ENCODE peak calls at places on chromosomes 6 and 20, in eight cellular contexts. N is uterus, L is tibial nerve, K is testis, U is body of pancreas, X is ovary, V is endothelial cell of umbilical vein, Z is suprapubic skin. C is an unnamed sample.

GRCh38 chr20:33897313-33897912 is 86.3 kb downstream of the CHMP4B start:
- DNase-seq in N (no peak), L (no peak), K (no peak), U (no peak), X (no peak), V (no peak), Z (no peak), C (no peak)

GRCh38 chr6:166780284-166780683 is 153.2 kb upstream of the RPS6KA2 start:
- DNase-seq in N (no peak), L (no peak), K (no peak), U (no peak), X (no peak), V (no peak), Z (no peak), C (no peak)

GRCh38 chr6:4802312-4802935 is 26.2 kb downstream of the CDYL start:
- DNase-seq in N (no peak), L (no peak), K (no peak), U (no peak), X (no peak), V (no peak), Z (no peak), C (no peak)

GRCh38 chr6:154960299-154960796 is 34.8 kb upstream of the TIAM2 start:
- DNase-seq in N (no peak), L (no peak), K (no peak), U (no peak), X (no peak), V (no peak), Z (no peak), C (no peak)

GRCh38 chr6:111761783-111762312 is 111.4 kb downstream of the FYN start:
- DNase-seq in N (no peak), L (no peak), K (no peak), U (no peak), X (no peak), V (no peak), Z (no peak), C (no peak)

GRCh38 chr6:110661426-110661825 is 153.8 kb downstream of the CDK19 start:
- DNase-seq in N (no peak), L (no peak), K (no peak), U (no peak), X (no peak), V (no peak), Z (no peak), C (no peak)

GRCh38 chr6:30101423-30101938 is 11.4 kb downstream of the TRIM31 start:
- DNase-seq in N (no peak), L (no peak), K (no peak), U (no peak), X (no peak), V (peak; percentile 12), Z (no peak), C (no peak)

GRCh38 chr6:67683960-67684359 is 951.1 kb upstream of the ADGRB3 start:
- DNase-seq in N (no peak), L (no peak), K (no peak), U (no peak), X (no peak), V (peak; percentile 53), Z (no peak), C (peak; percentile 19)

GRCh38 chr20:30912006-30912660 is 345.3 kb upstream of the DEFB115 start:
- DNase-seq in N (no peak), L (no peak), K (no peak), U (no peak), X (no peak), V (no peak), Z (peak; percentile 29), C (no peak)

GRCh38 chr20:5844063-5844681 is 94.0 kb downstream of the SHLD1 start:
- DNase-seq in N (no peak), L (no peak), K (no peak), U (no peak), X (no peak), V (no peak), Z (no peak), C (peak; percentile 78)

GRCh38 chr6:148932731-148933130 is 185.9 kb downstream of the UST start:
- DNase-seq in N (no peak), L (no peak), K (no peak), U (no peak), X (no peak), V (no peak), Z (no peak), C (no peak)

GRCh38 chr6:29731281-29731680 is 8.0 kb downstream of the HLA-F start:
- DNase-seq in N (no peak), L (no peak), K (no peak), U (no peak), X (no peak), V (no peak), Z (no peak), C (no peak)

GRCh38 chr6:32291549-32291948 is 67.7 kb upstream of the NOTCH4 start:
- DNase-seq in N (no peak), L (no peak), K (no peak), U (no peak), X (no peak), V (no peak), Z (no peak), C (no peak)

GRCh38 chr6:36735110-36735971 is 37.7 kb downstream of the RAB44 start:
- DNase-seq in N (peak; percentile 87), L (peak; percentile 73), K (peak; percentile 84), U (peak; percentile 66), X (peak; percentile 51), V (peak; percentile 68), Z (peak; percentile 92), C (peak; percentile 62)

GRCh38 chr6:56693246-56693607 is 50.5 kb upstream of the DST start:
- DNase-seq in N (peak; percentile 58), L (peak; percentile 77), K (peak; percentile 72), U (peak; percentile 62), X (peak; percentile 50), V (no peak), Z (peak; percentile 89), C (no peak)

GRCh38 chr20:51888186-51888790 is 86.0 kb upstream of the SALL4 start:
- DNase-seq in N (no peak), L (no peak), K (no peak), U (no peak), X (no peak), V (no peak), Z (no peak), C (no peak)

GRCh38 chr6:128500017-128500416 is 20.4 kb downstream of the PTPRK start:
- DNase-seq in N (no peak), L (no peak), K (no peak), U (no peak), X (no peak), V (no peak), Z (no peak), C (no peak)

GRCh38 chr20:62386383-62387218 is at the start of gene RPS21:
- DNase-seq in N (peak; percentile 93), L (peak; percentile 86), K (peak; percentile 96), U (peak; percentile 95), X (peak; percentile 94), V (peak; percentile 92), Z (peak; percentile 96), C (peak; percentile 88)
- TF ChIP-seq POLR2A in N (peak; percentile 56), L (peak; percentile 76), K (peak; percentile 23), U (peak; percentile 77), X (peak; percentile 84), V (peak; percentile 90), Z (peak; percentile 32), C (peak; percentile 85)

GRCh38 chr6:63799813-63800212 is 164.2 kb downstream of the PHF3 start:
- DNase-seq in N (no peak), L (no peak), K (no peak), U (no peak), X (no peak), V (no peak), Z (no peak), C (no peak)
- TF ChIP-seq POLR2A in N (no peak), L (no peak), K (no peak), U (no peak), X (no peak), V (no peak), Z (no peak), C (no peak)

GRCh38 chr20:53677447-53678314 is 84.0 kb upstream of the ZNF217 start:
- DNase-seq in N (peak; percentile 22), L (no peak), K (peak; percentile 32), U (peak; percentile 66), X (no peak), V (peak; percentile 49), Z (no peak), C (no peak)
- TF ChIP-seq POLR2A in N (no peak), L (no peak), K (no peak), U (no peak), X (no peak), V (no peak), Z (no peak), C (no peak)

GRCh38 chr20:58891686-58892125 is 39.2 kb downstream of the GNAS start:
- DNase-seq in N (peak; percentile 42), L (no peak), K (no peak), U (peak; percentile 48), X (peak; percentile 71), V (no peak), Z (no peak), C (peak; percentile 61)

GRCh38 chr20:58892932-58893224 is 40.4 kb downstream of the GNAS start:
- DNase-seq in N (no peak), L (no peak), K (no peak), U (no peak), X (no peak), V (no peak), Z (no peak), C (no peak)

GRCh38 chr20:58893355-58894151 is 41.0 kb downstream of the GNAS start:
- DNase-seq in N (no peak), L (no peak), K (no peak), U (no peak), X (no peak), V (no peak), Z (no peak), C (no peak)

GRCh38 chr20:58891076-58891685 is 38.7 kb downstream of the GNAS start:
- DNase-seq in N (peak; percentile 79), L (peak; percentile 61), K (peak; percentile 77), U (peak; percentile 83), X (no peak), V (no peak), Z (peak; percentile 78), C (peak; percentile 56)

GRCh38 chr20:58892126-58892931 is 39.8 kb downstream of the GNAS start:
- DNase-seq in N (peak; percentile 73), L (peak; percentile 58), K (peak; percentile 82), U (peak; percentile 77), X (peak; percentile 82), V (peak; percentile 64), Z (peak; percentile 88), C (peak; percentile 67)
- TF ChIP-seq POLR2A in N (no peak), L (no peak), K (no peak), U (peak; percentile 57), X (no peak), V (no peak), Z (no peak), C (peak; percentile 20)

GRCh38 chr6:92352130-92352529 is 1067.2 kb downstream of the EPHA7 start:
- DNase-seq in N (no peak), L (no peak), K (no peak), U (no peak), X (no peak), V (no peak), Z (no peak), C (no peak)

GRCh38 chr6:92354270-92354831 is 1065.0 kb downstream of the EPHA7 start:
- DNase-seq in N (no peak), L (no peak), K (no peak), U (no peak), X (no peak), V (no peak), Z (no peak), C (no peak)
- TF ChIP-seq POLR2A in N (no peak), L (no peak), K (no peak), U (no peak), X (no peak), V (no peak), Z (no peak), C (no peak)

GRCh38 chr6:156816505-156816904 is 39.3 kb downstream of the ARID1B start:
- DNase-seq in N (no peak), L (no peak), K (peak; percentile 58), U (peak; percentile 69), X (no peak), V (peak; percentile 16), Z (no peak), C (no peak)
- TF ChIP-seq POLR2A in N (no peak), L (no peak), K (no peak), U (no peak), X (no peak), V (no peak), Z (no peak), C (no peak)